ENCODE peak calls at places on chromosomes 7 and 10, in six cellular contexts. D is PC-9, F is spleen, P is Calu3, M is kidney epithelial cell, Y is glutamatergic neuron. Q is an unnamed sample.

GRCh38 chr7:5634107-5634950 is 147.1 kb downstream of the RNF216 start:
- DNase-seq in D (no peak), F (peak), P (no peak), M (peak), Y (peak), Q (peak)

GRCh38 chr7:82173400-82174021 is 270.1 kb downstream of the CACNA2D1 start:
- DNase-seq in D (no peak), F (no peak), P (no peak), M (no peak), Y (no peak), Q (no peak)

GRCh38 chr10:103470755-103471653 is 8.0 kb downstream of the CALHM3 start:
- DNase-seq in D (peak), F (peak), P (no peak), M (no peak), Y (no peak), Q (no peak)

GRCh38 chr10:79438021-79438698 is 7.3 kb downstream of the ZCCHC24 start:
- DNase-seq in D (no peak), F (peak), P (no peak), M (no peak), Y (no peak), Q (no peak)

GRCh38 chr7:113086431-113086888 is at the start of gene GPR85:
- DNase-seq in D (peak), F (peak), P (peak), M (no peak), Y (peak), Q (peak)

GRCh38 chr7:44196450-44196872 is 4.3 kb upstream of the YKT6 start:
- DNase-seq in D (no peak), F (no peak), P (peak), M (no peak), Y (peak), Q (peak)

GRCh38 chr7:159086301-159086925 is 58.3 kb downstream of the VIPR2 start:
- DNase-seq in D (no peak), F (peak), P (no peak), M (no peak), Y (peak), Q (no peak)

GRCh38 chr10:62071846-62072281 is 170.4 kb downstream of the ARID5B start:
- DNase-seq in D (no peak), F (no peak), P (no peak), M (no peak), Y (no peak), Q (no peak)

GRCh38 chr10:103661951-103662405 is 168.5 kb downstream of the NEURL1 start:
- DNase-seq in D (no peak), F (no peak), P (no peak), M (no peak), Y (no peak), Q (no peak)

GRCh38 chr7:50349963-50350944 is 45.7 kb downstream of the IKZF1 start:
- DNase-seq in D (no peak), F (peak), P (no peak), M (no peak), Y (no peak), Q (no peak)

GRCh38 chr7:130741336-130741995 is 7.5 kb upstream of the KLF14 start:
- DNase-seq in D (no peak), F (no peak), P (no peak), M (no peak), Y (no peak), Q (no peak)

GRCh38 chr7:1775389-1775788 is 105.3 kb downstream of the ELFN1 start:
- DNase-seq in D (no peak), F (no peak), P (no peak), M (no peak), Y (no peak), Q (no peak)

GRCh38 chr10:116748041-116748440 is 5.7 kb upstream of the HSPA12A start:
- DNase-seq in D (peak), F (no peak), P (no peak), M (no peak), Y (no peak), Q (no peak)

GRCh38 chr10:128854965-128855364 is 612.1 kb upstream of the MGMT start:
- DNase-seq in D (no peak), F (no peak), P (no peak), M (peak), Y (no peak), Q (no peak)

GRCh38 chr7:69757990-69758430 is 159.7 kb downstream of the AUTS2 start:
- DNase-seq in D (no peak), F (no peak), P (no peak), M (no peak), Y (no peak), Q (no peak)

GRCh38 chr7:101232141-101232821 is 5.3 kb downstream of the CLDN15 start:
- DNase-seq in D (peak), F (peak), P (peak), M (no peak), Y (no peak), Q (peak)

GRCh38 chr7:94949532-94949931 is 42.1 kb downstream of the PPP1R9A start:
- DNase-seq in D (peak), F (no peak), P (no peak), M (no peak), Y (no peak), Q (no peak)

GRCh38 chr10:75655791-75656451 is 224.5 kb downstream of the LRMDA start:
- DNase-seq in D (no peak), F (no peak), P (no peak), M (no peak), Y (no peak), Q (no peak)

GRCh38 chr7:101410743-101411476 is 48.2 kb downstream of the COL26A1 start:
- DNase-seq in D (no peak), F (no peak), P (peak), M (no peak), Y (peak), Q (peak)

GRCh38 chr7:151091431-151091830 is 5.2 kb downstream of the AGAP3 start:
- DNase-seq in D (no peak), F (no peak), P (no peak), M (no peak), Y (peak), Q (peak)

GRCh38 chr7:134533288-134533771 is 6.0 kb downstream of the AKR1B10 start:
- DNase-seq in D (peak), F (no peak), P (no peak), M (no peak), Y (no peak), Q (no peak)

GRCh38 chr7:104767826-104768536 is 246.0 kb upstream of the KMT2E start:
- DNase-seq in D (no peak), F (no peak), P (no peak), M (no peak), Y (no peak), Q (no peak)

GRCh38 chr7:43553999-43554398 is 28.9 kb upstream of the STK17A start:
- DNase-seq in D (peak), F (no peak), P (no peak), M (no peak), Y (no peak), Q (no peak)

GRCh38 chr7:116802144-116802747 is 60.1 kb upstream of the CAPZA2 start:
- DNase-seq in D (no peak), F (no peak), P (no peak), M (no peak), Y (no peak), Q (no peak)

GRCh38 chr10:10796061-10796773 is 221.5 kb upstream of the CELF2 start:
- DNase-seq in D (no peak), F (no peak), P (no peak), M (no peak), Y (no peak), Q (no peak)

GRCh38 chr7:50207251-50207564 is 97.3 kb upstream of the IKZF1 start:
- DNase-seq in D (no peak), F (peak), P (no peak), M (no peak), Y (no peak), Q (no peak)

GRCh38 chr7:25303380-25304321 is 75.4 kb upstream of the NPVF start:
- DNase-seq in D (no peak), F (no peak), P (no peak), M (peak), Y (no peak), Q (no peak)

GRCh38 chr7:118573065-118573464 is 348.6 kb downstream of the ANKRD7 start:
- DNase-seq in D (no peak), F (no peak), P (no peak), M (no peak), Y (peak), Q (no peak)

GRCh38 chr7:151863386-151864079 is 13.4 kb downstream of the PRKAG2 start:
- DNase-seq in D (no peak), F (peak), P (no peak), M (no peak), Y (no peak), Q (no peak)

GRCh38 chr7:66082083-66082482 is 6.5 kb downstream of the ASL start:
- DNase-seq in D (no peak), F (peak), P (no peak), M (no peak), Y (no peak), Q (no peak)

GRCh38 chr10:113576853-113577252 is 24.0 kb downstream of the HABP2 start:
- DNase-seq in D (no peak), F (no peak), P (peak), M (no peak), Y (no peak), Q (peak)

DNA sequence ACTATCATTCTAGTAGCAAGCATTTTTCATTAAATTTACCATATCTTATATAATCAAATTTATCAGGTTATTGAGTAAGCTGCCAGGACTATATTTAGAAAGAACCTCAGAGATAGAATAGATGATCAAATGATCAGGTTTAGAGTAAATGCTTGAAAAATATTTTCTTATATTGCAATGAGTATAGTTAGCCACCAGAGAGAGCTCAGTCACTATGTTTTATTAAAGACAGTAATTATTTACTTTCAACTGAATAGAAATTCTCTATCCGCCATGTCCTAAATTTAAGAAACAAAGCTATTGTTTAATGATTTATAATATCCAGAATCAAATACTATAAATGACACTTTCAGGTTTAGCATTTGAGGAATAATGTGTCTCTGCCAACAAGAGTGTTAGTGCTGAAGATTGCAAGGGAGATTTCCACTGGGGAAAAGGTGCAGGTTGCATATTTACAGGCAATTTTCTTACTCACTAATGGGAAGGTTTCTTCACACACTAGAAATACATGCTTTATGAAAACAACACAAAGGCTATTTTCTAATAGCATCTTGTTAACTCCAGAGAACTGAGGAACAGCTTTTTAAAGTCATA is 184.7 kb downstream of the DGKB start:
- DNase-seq in D (no peak), F (no peak), P (no peak), M (no peak), Y (no peak), Q (no peak)
- TF ChIP-seq CTCF in D (peak), F (no peak), P (peak), M (peak), Y (peak), Q (peak)

GRCh38 chr7:4450483-4450882 is 231.6 kb upstream of the FOXK1 start:
- DNase-seq in D (no peak), F (no peak), P (no peak), M (no peak), Y (no peak), Q (no peak)
- TF ChIP-seq CTCF in D (no peak), F (no peak), P (no peak), M (no peak), Y (no peak), Q (no peak)

DNA sequence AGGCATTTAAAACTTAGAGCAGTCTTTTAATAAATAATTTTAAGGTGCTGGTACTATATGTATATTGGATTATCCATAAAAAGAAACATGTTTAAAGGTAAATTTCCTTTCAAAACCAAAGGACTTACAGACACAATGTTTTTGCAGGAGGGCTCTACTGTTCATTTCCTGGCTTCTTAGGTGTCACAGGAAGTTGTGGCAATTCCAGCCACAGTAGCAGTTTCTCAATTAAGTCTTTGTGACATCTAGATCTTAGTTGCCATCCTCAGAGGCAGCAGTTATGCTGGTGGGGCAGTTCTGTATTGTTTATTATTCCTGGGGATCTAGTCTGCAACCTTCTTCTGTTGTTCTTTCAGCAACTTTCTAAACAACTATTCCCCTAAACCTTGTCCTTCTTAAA is 460.1 kb downstream of the MAGI2 start:
- DNase-seq in D (no peak), F (no peak), P (no peak), M (no peak), Y (no peak), Q (no peak)
- TF ChIP-seq CTCF in D (no peak), F (no peak), P (no peak), M (no peak), Y (no peak), Q (no peak)

DNA sequence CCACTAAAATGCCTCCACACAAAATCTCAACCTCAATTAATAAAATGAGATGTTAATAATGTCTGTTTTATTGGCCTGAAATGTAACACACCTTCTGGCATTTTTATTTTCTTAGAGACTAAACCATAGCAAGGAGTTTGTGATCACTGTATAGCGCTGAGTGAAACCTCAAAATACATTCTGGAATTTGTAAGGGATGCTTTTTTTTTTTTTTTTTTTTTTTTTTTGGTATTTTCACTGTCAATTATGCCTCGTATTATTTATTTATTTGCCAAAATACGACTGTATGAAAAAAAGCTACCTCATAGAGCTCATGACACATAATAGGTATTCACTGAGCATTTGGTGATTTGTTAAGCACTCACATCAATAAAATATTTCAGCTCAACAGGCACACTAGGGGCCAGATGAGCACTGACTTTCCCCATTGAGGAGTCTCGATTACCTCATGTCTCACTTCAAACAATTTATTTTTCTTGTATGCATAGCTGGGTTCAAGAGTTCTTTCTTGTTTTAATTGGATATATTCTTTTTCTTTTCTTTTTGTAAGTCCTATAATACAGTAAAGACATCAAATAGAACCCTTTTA is 36.5 kb downstream of the SEMA3C start:
- DNase-seq in D (no peak), F (no peak), P (no peak), M (no peak), Y (no peak), Q (no peak)
- TF ChIP-seq CTCF in D (no peak), F (no peak), P (no peak), M (no peak), Y (no peak), Q (no peak)

DNA sequence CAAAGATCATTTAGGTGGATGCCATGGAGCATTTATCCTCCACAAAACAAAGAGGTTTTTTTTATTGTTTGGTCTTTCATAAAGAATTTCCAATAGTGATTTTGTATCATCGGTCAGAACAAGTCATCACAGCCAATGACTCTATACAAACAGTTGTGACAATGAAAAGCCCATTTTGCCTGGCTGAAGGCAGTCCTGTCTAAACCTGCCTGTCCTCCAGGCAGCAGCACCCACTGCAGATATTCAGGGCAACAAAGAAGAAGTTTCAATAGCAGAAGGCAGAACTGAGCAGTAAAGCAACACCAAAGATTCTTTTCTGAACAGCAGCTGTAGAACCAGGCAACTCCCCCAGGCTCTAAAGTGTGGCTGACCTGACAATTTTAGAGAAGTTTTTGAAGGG is 169.4 kb downstream of the FGFR2 start:
- DNase-seq in D (no peak), F (no peak), P (no peak), M (no peak), Y (no peak), Q (no peak)
- TF ChIP-seq CTCF in D (no peak), F (no peak), P (no peak), M (no peak), Y (no peak), Q (no peak)

DNA sequence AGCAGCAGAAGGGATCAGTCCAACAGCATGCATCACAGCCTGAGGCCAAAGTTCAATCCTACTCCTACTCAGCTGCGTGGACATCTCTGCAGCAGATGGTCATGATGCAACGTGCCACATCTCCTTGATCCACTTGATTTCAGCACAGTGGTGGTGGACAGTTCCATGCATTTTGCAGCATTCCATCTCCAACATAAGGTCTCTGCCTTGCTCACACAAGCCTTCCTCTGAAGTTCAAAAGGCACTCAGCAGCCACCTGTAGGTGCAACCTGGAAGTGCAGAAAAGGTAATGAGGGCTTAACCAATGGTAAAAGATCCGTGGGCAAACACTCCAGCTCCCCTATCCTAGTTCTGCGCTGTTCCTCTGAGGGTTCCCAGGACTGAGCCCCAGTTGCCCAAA is 57.5 kb upstream of the CHCHD3 start:
- DNase-seq in D (no peak), F (no peak), P (peak), M (peak), Y (peak), Q (peak)
- TF ChIP-seq CTCF in D (peak), F (no peak), P (no peak), M (peak), Y (peak), Q (peak)

GRCh38 chr10:3105166-3105565 is 37.8 kb downstream of the PFKP start:
- DNase-seq in D (no peak), F (no peak), P (no peak), M (no peak), Y (no peak), Q (no peak)
- TF ChIP-seq CTCF in D (no peak), F (no peak), P (no peak), M (no peak), Y (no peak), Q (no peak)

DNA sequence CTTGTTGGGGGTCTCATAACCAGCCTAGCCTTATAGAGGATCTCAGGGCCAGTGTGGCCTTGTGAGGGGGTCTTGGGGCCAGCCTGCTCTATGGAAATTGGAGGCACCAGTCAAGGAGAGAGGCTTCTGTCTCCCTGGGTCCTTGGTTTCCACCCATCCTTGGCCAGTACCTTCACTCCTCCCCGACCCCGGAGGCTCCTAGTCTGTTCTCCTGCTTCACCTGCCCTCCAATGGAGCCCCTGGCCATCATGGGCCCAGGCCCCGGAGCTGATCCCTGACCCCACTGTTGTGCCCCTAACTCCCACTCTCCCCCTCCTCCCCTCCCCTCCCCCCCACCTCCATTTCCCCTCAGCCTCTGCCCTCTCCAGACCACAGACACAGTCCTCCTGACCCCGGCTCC is 29.7 kb downstream of the RASGEF1A start:
- DNase-seq in D (no peak), F (peak), P (no peak), M (no peak), Y (peak), Q (no peak)
- TF ChIP-seq CTCF in D (no peak), F (no peak), P (no peak), M (no peak), Y (no peak), Q (no peak)

GRCh38 chr10:72276421-72277339 is 3.0 kb downstream of the DDIT4 start:
- DNase-seq in D (peak), F (no peak), P (peak), M (no peak), Y (no peak), Q (no peak)

GRCh38 chr10:72277996-72278667 is 4.4 kb downstream of the DDIT4 start:
- DNase-seq in D (peak), F (no peak), P (no peak), M (no peak), Y (no peak), Q (no peak)

GRCh38 chr10:72276013-72276387 is 2.3 kb downstream of the DDIT4 start:
- DNase-seq in D (peak), F (no peak), P (peak), M (no peak), Y (no peak), Q (no peak)

GRCh38 chr10:72277340-72277995 is 3.7 kb downstream of the DDIT4 start:
- DNase-seq in D (peak), F (no peak), P (no peak), M (no peak), Y (no peak), Q (no peak)

DNA sequence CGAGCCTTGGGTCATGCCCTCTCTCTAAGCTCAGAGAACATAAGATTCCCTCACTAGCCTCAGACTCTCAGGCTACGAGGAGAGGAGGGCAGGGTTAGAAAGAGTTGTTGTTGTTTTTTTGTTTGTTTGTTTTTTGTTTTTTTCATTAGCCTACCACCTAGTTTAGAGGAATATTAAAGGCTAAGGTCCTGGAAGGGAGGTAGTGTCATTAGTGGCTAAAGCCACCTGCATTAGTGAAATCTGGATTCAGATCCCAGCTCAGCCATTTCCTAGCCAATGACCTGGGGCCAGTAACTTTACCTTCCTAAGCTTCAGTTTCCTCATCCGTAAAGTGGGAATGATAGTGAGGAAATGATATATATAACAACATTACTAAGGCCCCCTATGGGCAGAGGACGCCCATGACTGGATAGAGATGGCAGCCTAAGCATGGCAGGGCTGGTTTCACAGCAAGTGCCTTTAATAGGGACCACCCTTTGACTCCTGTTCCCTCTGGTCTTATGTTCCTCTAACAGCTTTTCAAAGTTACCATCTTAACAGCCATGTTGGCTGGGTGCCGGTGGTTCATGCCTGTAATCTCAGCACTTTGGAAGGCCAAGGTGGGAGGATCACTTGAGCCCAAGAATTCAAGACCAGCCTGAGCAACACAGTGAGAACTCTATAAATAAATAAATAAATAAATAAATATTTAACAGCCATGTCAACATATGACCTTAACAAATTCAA is 5.1 kb downstream of the DDIT4 start:
- DNase-seq in D (no peak), F (no peak), P (no peak), M (no peak), Y (no peak), Q (no peak)
- TF ChIP-seq CTCF in D (peak), F (no peak), P (no peak), M (no peak), Y (no peak), Q (no peak)